ENCODE peak calls at places on chromosomes 6 and 20, in seven cellular contexts. W is body of pancreas, P is upper lobe of left lung, M is A549, B is tibial nerve, D is stomach, Q is adrenal gland. K is an unnamed sample.

GRCh38 chr20:20744170-20744725 is 31.8 kb upstream of the RALGAPA2 start:
- DNase-seq in W (no peak), M (no peak), D (no peak), Q (no peak), B (no peak), P (no peak), K (no peak)

GRCh38 chr6:130843575-130844320 is 16.5 kb downstream of the SMLR1 start:
- DNase-seq in Q (no peak), P (no peak), D (no peak), W (no peak), M (peak), B (peak), K (no peak)

GRCh38 chr6:135853227-135853626 is 1.7 kb downstream of the PDE7B start:
- DNase-seq in P (no peak), D (no peak), B (no peak), W (no peak), M (peak), Q (no peak), K (no peak)

GRCh38 chr6:145214570-145214969 is 520.8 kb downstream of the EPM2A start:
- DNase-seq in P (no peak), Q (no peak), W (no peak), M (peak), B (no peak), D (no peak), K (peak)

GRCh38 chr6:148771212-148771601 is 24.4 kb downstream of the UST start:
- DNase-seq in B (no peak), Q (no peak), M (no peak), W (peak), D (peak), P (no peak), K (peak)

GRCh38 chr20:47949230-47949629 is 163.9 kb upstream of the SULF2 start:
- DNase-seq in Q (no peak), D (no peak), B (no peak), P (no peak), M (no peak), W (no peak), K (no peak)

GRCh38 chr6:166938704-166939103 is 17.6 kb downstream of the RNASET2 start:
- DNase-seq in B (no peak), D (no peak), W (no peak), P (no peak), M (no peak), Q (no peak), K (no peak)

GRCh38 chr6:38208028-38208427 is 388.5 kb downstream of the ZFAND3 start:
- DNase-seq in M (no peak), D (no peak), B (no peak), Q (no peak), W (no peak), P (no peak), K (no peak)

GRCh38 chr6:35496851-35497570 is at the start of gene TEAD3:
- DNase-seq in Q (peak), W (peak), B (peak), M (no peak), P (peak), D (peak), K (peak)

GRCh38 chr6:35725721-35726438 is 11.0 kb upstream of the ARMC12 start:
- DNase-seq in M (peak), B (peak), W (peak), Q (no peak), P (no peak), D (peak), K (peak)

GRCh38 chr6:137352859-137353258 is 133.7 kb upstream of the IFNGR1 start:
- DNase-seq in D (no peak), Q (no peak), P (no peak), W (no peak), M (peak), B (no peak), K (no peak)

GRCh38 chr6:25670208-25670607 is 18.2 kb downstream of the SCGN start:
- DNase-seq in M (no peak), P (no peak), D (no peak), Q (no peak), W (no peak), B (no peak), K (no peak)

GRCh38 chr20:44526129-44526528 is 4.3 kb upstream of the SERINC3 start:
- DNase-seq in Q (no peak), W (no peak), D (no peak), P (no peak), B (no peak), M (peak), K (no peak)

GRCh38 chr6:137982418-137983189 is 115.5 kb downstream of the TNFAIP3 start:
- DNase-seq in Q (no peak), W (no peak), M (no peak), B (no peak), D (no peak), P (no peak), K (no peak)

GRCh38 chr6:119539066-119539746 is 189.6 kb upstream of the MAN1A1 start:
- DNase-seq in Q (no peak), P (peak), D (no peak), W (no peak), B (no peak), M (no peak), K (no peak)

GRCh38 chr20:36162272-36162966 is 7.9 kb downstream of the EPB41L1 start:
- DNase-seq in D (no peak), W (no peak), P (no peak), M (no peak), Q (no peak), B (no peak), K (no peak)

GRCh38 chr6:72626126-72626525 is 4.3 kb downstream of the KCNQ5 start:
- DNase-seq in Q (no peak), M (no peak), D (no peak), B (no peak), W (no peak), P (no peak), K (no peak)

GRCh38 chr20:20897922-20898321 is 185.5 kb upstream of the RALGAPA2 start:
- DNase-seq in Q (no peak), B (no peak), W (no peak), D (no peak), M (no peak), P (no peak), K (no peak)

GRCh38 chr6:25414168-25414567 is 135.0 kb downstream of the CARMIL1 start:
- DNase-seq in M (no peak), B (no peak), P (no peak), W (no peak), Q (no peak), D (no peak), K (no peak)

GRCh38 chr6:13383280-13384163 is 55.2 kb upstream of the TBC1D7 start:
- DNase-seq in B (no peak), P (no peak), W (no peak), Q (no peak), M (peak), D (no peak), K (peak)

GRCh38 chr20:41177636-41178035 is 40.3 kb downstream of the PLCG1 start:
- DNase-seq in D (peak), P (no peak), M (peak), W (no peak), Q (peak), B (peak), K (no peak)

GRCh38 chr6:106807946-106808611 is 166.4 kb downstream of the CD24 start:
- DNase-seq in D (no peak), B (no peak), W (no peak), M (no peak), P (no peak), Q (no peak), K (no peak)

GRCh38 chr20:2137552-2138201 is 36.0 kb downstream of the STK35 start:
- DNase-seq in Q (peak), P (no peak), M (no peak), D (no peak), W (no peak), B (no peak), K (no peak)

GRCh38 chr20:53842301-53843099 is 227.9 kb downstream of the BCAS1 start:
- DNase-seq in W (no peak), Q (no peak), B (no peak), D (no peak), P (no peak), M (no peak), K (no peak)

DNA sequence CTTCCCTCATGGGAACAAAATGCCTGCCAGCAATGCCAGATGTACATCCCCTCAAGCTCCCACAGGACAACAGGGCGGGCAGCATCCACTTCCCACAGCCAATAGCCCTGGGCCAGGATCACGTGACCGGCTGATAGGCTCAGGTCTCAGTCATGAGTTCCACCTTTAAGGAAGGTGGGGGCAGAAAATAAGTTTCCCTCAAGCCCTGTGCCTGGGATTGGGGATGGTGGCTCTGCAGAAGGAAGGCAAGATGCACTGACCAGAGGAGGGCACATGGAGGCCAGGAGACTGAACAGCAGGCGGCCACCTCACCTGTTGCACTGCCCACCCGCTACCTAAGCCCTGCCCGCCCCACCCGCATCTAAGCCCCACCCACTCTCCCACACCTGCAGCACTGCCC is 149.1 kb downstream of the BMP7 start:
- DNase-seq in Q (no peak), P (no peak), M (no peak), W (no peak), D (no peak), B (no peak), K (no peak)
- TF ChIP-seq POLR2A in Q (no peak), P (no peak), M (no peak), W (no peak), D (no peak), B (no peak), K (no peak)

GRCh38 chr20:51432251-51432784 is 110.2 kb downstream of the NFATC2 start:
- DNase-seq in D (no peak), B (no peak), P (peak), Q (no peak), W (no peak), M (no peak), K (no peak)

GRCh38 chr20:51434026-51434425 is 108.5 kb downstream of the NFATC2 start:
- DNase-seq in W (no peak), P (no peak), D (no peak), Q (no peak), B (no peak), M (no peak), K (no peak)

GRCh38 chr20:51434556-51435256 is 107.8 kb downstream of the NFATC2 start:
- DNase-seq in Q (no peak), W (no peak), B (no peak), D (no peak), P (no peak), M (peak), K (no peak)

GRCh38 chr20:51431321-51431720 is 111.2 kb downstream of the NFATC2 start:
- DNase-seq in M (no peak), Q (no peak), D (no peak), P (no peak), B (no peak), W (no peak), K (no peak)

GRCh38 chr20:51432875-51433274 is 109.6 kb downstream of the NFATC2 start:
- DNase-seq in P (no peak), D (no peak), M (no peak), Q (no peak), B (no peak), W (no peak), K (no peak)
- H3K27ac ChIP-seq in P (no peak), D (no peak), M (no peak), Q (no peak), B (no peak), W (no peak), K (no peak)

GRCh38 chr20:37345339-37346231 is at the start of gene SRC:
- DNase-seq in M (peak), Q (peak), D (peak), W (peak), B (peak), P (peak), K (peak)
- TF ChIP-seq POLR2A in M (peak), Q (peak), D (no peak), W (peak), B (peak), P (no peak), K (peak)

DNA sequence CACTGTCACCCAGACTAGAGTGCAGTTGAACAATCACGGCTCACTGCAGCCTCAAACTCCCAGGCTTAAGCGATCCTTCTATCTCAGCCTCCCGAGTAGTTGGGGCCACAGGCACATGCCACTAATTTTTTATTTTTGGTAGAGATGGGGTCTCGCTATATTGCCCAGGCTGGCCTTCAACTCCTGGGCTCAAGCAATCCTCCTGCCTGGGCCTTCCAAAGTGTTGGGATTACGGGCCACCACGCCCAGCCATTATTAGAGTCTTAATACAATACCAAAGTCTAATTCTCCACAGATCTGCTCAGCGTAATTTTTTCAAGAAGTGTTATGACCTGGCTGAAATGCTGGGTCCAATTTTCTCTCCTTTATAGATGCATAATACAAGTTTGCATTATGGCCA is 3.0 kb downstream of the GCLC start:
- DNase-seq in Q (no peak), D (no peak), W (no peak), M (no peak), P (no peak), B (no peak), K (no peak)
- H3K27ac ChIP-seq in Q (no peak), D (no peak), W (no peak), M (peak), P (no peak), B (no peak), K (no peak)

GRCh38 chr20:24703284-24703610 is 233.8 kb downstream of the SYNDIG1 start:
- DNase-seq in Q (no peak), M (no peak), D (no peak), P (peak), B (no peak), W (no peak), K (no peak)

GRCh38 chr20:24708411-24709295 is 239.2 kb downstream of the SYNDIG1 start:
- DNase-seq in Q (no peak), P (no peak), B (no peak), W (no peak), D (no peak), M (no peak), K (no peak)

GRCh38 chr20:24702501-24703283 is 233.3 kb downstream of the SYNDIG1 start:
- DNase-seq in D (no peak), W (no peak), Q (no peak), M (no peak), B (no peak), P (no peak), K (no peak)

GRCh38 chr20:24704899-24705298 is 235.5 kb downstream of the SYNDIG1 start:
- DNase-seq in P (no peak), D (no peak), M (no peak), B (no peak), W (no peak), Q (no peak), K (no peak)

GRCh38 chr20:24705486-24705885 is 236.1 kb downstream of the SYNDIG1 start:
- DNase-seq in P (no peak), Q (no peak), B (no peak), W (no peak), M (no peak), D (no peak), K (no peak)
- TF ChIP-seq POLR2A in P (no peak), Q (no peak), B (no peak), W (no peak), M (no peak), D (no peak), K (no peak)

GRCh38 chr20:11544029-11544678 is 373.5 kb upstream of the BTBD3 start:
- DNase-seq in D (no peak), W (peak), Q (peak), B (peak), P (no peak), M (peak), K (peak)
- H3K27ac ChIP-seq in D (no peak), W (no peak), Q (no peak), B (no peak), P (no peak), M (peak), K (no peak)